ENCODE peak calls at places on chromosome 19, in four cellular contexts. F, A, H and X are unnamed samples.
A peak's percentile ranks its signal among the peaks of the same experiment; 100 is the strongest.

GRCh38 chr19:12665646-12666304 is 767 bp downstream of the MAN2B1 start:
- DNase-seq in F (no peak), H (no peak), A (no peak), X (no peak)

GRCh38 chr19:2770055-2771013 is 12.7 kb downstream of the SGTA start:
- DNase-seq in H (no peak), F (no peak), A (no peak), X (no peak)

GRCh38 chr19:49888478-49888901 is 8.2 kb downstream of the IL4I1 start:
- DNase-seq in H (no peak), F (no peak), A (no peak), X (no peak)

GRCh38 chr19:34732548-34733255 is 1.3 kb upstream of the ZNF181 start:
- DNase-seq in A (no peak), F (peak; percentile 18), H (no peak), X (no peak)

GRCh38 chr19:16896913-16897571 is 8.2 kb downstream of the F2RL3 start:
- DNase-seq in F (peak; percentile 94), H (peak; percentile 86), A (peak; percentile 42), X (peak; percentile 92)

GRCh38 chr19:41413947-41414346 is 13.2 kb downstream of the B3GNT8 start:
- DNase-seq in A (no peak), H (no peak), F (no peak), X (no peak)

GRCh38 chr19:32691952-32692726 is 518 bp downstream of the NUDT19 start:
- DNase-seq in H (peak; percentile 67), A (peak; percentile 26), F (peak; percentile 59), X (peak; percentile 63)

GRCh38 chr19:46265217-46265828 is 31.5 kb upstream of the HIF3A start:
- DNase-seq in A (peak; percentile 43), H (peak; percentile 90), F (peak; percentile 73), X (peak; percentile 88)

GRCh38 chr19:54674021-54674617 is 11.3 kb downstream of the LILRB4 start:
- DNase-seq in A (no peak), F (no peak), H (peak; percentile 67), X (peak; percentile 28)

GRCh38 chr19:3369337-3370213 is 3.2 kb downstream of the NFIC start:
- DNase-seq in F (no peak), A (no peak), H (peak; percentile 61), X (no peak)

GRCh38 chr19:1379961-1380489 is 3.7 kb upstream of the NDUFS7 start:
- DNase-seq in H (no peak), F (no peak), A (no peak), X (no peak)

GRCh38 chr19:20154636-20155035 is 12.4 kb upstream of the ZNF486 start:
- DNase-seq in A (no peak), H (no peak), F (no peak), X (no peak)

GRCh38 chr19:19113040-19113541 is 25.2 kb downstream of the TMEM161A start:
- DNase-seq in A (no peak), H (no peak), F (no peak), X (no peak)

GRCh38 chr19:3389876-3390361 is 23.5 kb downstream of the NFIC start:
- DNase-seq in H (peak; percentile 82), F (peak; percentile 60), A (no peak), X (no peak)

GRCh38 chr19:45848922-45849321 is 14.0 kb downstream of the SYMPK start:
- DNase-seq in H (no peak), F (no peak), A (no peak), X (no peak)

GRCh38 chr19:591099-591958 is 1.6 kb downstream of the HCN2 start:
- DNase-seq in F (no peak), A (no peak), H (peak; percentile 50), X (peak; percentile 37)

GRCh38 chr19:18589380-18590272 is 1.0 kb downstream of the REX1BD start:
- DNase-seq in F (peak; percentile 63), A (peak; percentile 55), H (peak; percentile 75), X (peak; percentile 67)

GRCh38 chr19:39299404-39299803 is 3.2 kb downstream of the IFNL1 start:
- DNase-seq in A (no peak), H (no peak), F (no peak), X (no peak)

GRCh38 chr19:19539738-19540703 is 2.0 kb downstream of the CILP2 start:
- DNase-seq in A (peak; percentile 45), H (no peak), F (peak; percentile 37), X (no peak)

GRCh38 chr19:7101498-7102253 is 32.2 kb downstream of the ZNF557 start:
- DNase-seq in F (no peak), H (no peak), A (no peak), X (no peak)

GRCh38 chr19:32811151-32811550 is 58.4 kb downstream of the SLC7A9 start:
- DNase-seq in F (no peak), A (no peak), H (no peak), X (no peak)

GRCh38 chr19:7850975-7851622 is 21.1 kb downstream of the EVI5L start:
- DNase-seq in F (no peak), H (no peak), A (no peak), X (no peak)

GRCh38 chr19:40555978-40556689 is 20.5 kb upstream of the SHKBP1 start:
- DNase-seq in A (no peak), H (no peak), F (no peak), X (no peak)

GRCh38 chr19:22619371-22619770 is 14.8 kb upstream of the ZNF492 start:
- DNase-seq in A (no peak), H (no peak), F (no peak), X (no peak)

GRCh38 chr19:8105471-8105870 is 43.9 kb downstream of the FBN3 start:
- DNase-seq in F (no peak), A (no peak), H (no peak), X (no peak)

GRCh38 chr19:5407356-5407755 is 47.9 kb upstream of the ZNRF4 start:
- DNase-seq in F (no peak), A (no peak), H (peak; percentile 29), X (peak; percentile 5)

GRCh38 chr19:27966390-27966816 is 1246.5 kb downstream of the UQCRFS1 start:
- DNase-seq in H (peak; percentile 3), A (no peak), F (no peak), X (no peak)

GRCh38 chr19:38769635-38770211 is 3.6 kb downstream of the LGALS7 start:
- DNase-seq in A (peak; percentile 88), H (peak; percentile 26), F (peak; percentile 62), X (no peak)

GRCh38 chr19:47188507-47189033 is 42.4 kb downstream of the BBC3 start:
- DNase-seq in F (no peak), A (no peak), H (no peak), X (no peak)

GRCh38 chr19:11848594-11849263 is at the start of gene ZNF439:
- DNase-seq in H (no peak), A (peak; percentile 86), F (peak; percentile 88), X (peak; percentile 35)

GRCh38 chr19:28980236-28980868 is 232.6 kb downstream of the UQCRFS1 start:
- DNase-seq in H (no peak), A (no peak), F (no peak), X (peak; percentile 67)

GRCh38 chr19:789473-790052 is 7.7 kb upstream of the PTBP1 start:
- DNase-seq in H (no peak), F (no peak), A (no peak), X (no peak)

GRCh38 chr19:48196933-48197665 is 26.6 kb downstream of the ZSWIM9 start:
- DNase-seq in A (no peak), H (no peak), F (no peak), X (no peak)

GRCh38 chr19:3656073-3656746 is 29.6 kb upstream of the CACTIN start:
- DNase-seq in H (peak; percentile 13), F (no peak), A (no peak), X (no peak)